ENCODE peak calls at places on chromosome 22, in ten cellular contexts. Q, F, Z, S, A, D, O, Y, J and K are unnamed samples.

GRCh38 chr22:32204211-32204855 is 540 bp downstream of the RFPL2 start:
- DNase-seq in Q (no peak), F (no peak), Z (no peak), S (no peak), A (no peak), D (no peak), O (no peak), Y (peak), J (peak), K (no peak)

GRCh38 chr22:20763630-20764029 is 10.3 kb upstream of the SERPIND1 start:
- DNase-seq in Q (no peak), F (no peak), Z (no peak), S (no peak), A (no peak), D (no peak), O (no peak), Y (peak), J (no peak), K (no peak)

GRCh38 chr22:47351836-47352579 is 589.6 kb downstream of the TBC1D22A start:
- DNase-seq in Q (no peak), F (no peak), Z (no peak), S (no peak), A (no peak), D (peak), O (no peak), Y (no peak), J (no peak), K (no peak)

GRCh38 chr22:40509401-40510134 is 127.0 kb downstream of the MRTFA start:
- DNase-seq in Q (peak), F (no peak), Z (no peak), S (no peak), A (no peak), D (peak), O (no peak), Y (no peak), J (no peak), K (peak)

GRCh38 chr22:19848298-19849224 is 6.1 kb downstream of the GNB1L start:
- DNase-seq in Q (peak), F (no peak), Z (no peak), S (no peak), A (no peak), D (peak), O (no peak), Y (peak), J (no peak), K (no peak)

GRCh38 chr22:17844150-17844549 is 69.9 kb upstream of the BID start:
- DNase-seq in Q (no peak), F (no peak), Z (no peak), S (no peak), A (no peak), D (no peak), O (no peak), Y (no peak), J (no peak), K (no peak)

GRCh38 chr22:30187726-30188407 is 58.7 kb downstream of the LIF start:
- DNase-seq in Q (peak), F (no peak), Z (peak), S (no peak), A (no peak), D (no peak), O (no peak), Y (no peak), J (no peak), K (no peak)

GRCh38 chr22:47674600-47674999 is 912.1 kb downstream of the TBC1D22A start:
- DNase-seq in Q (no peak), F (no peak), Z (no peak), S (no peak), A (no peak), D (no peak), O (no peak), Y (no peak), J (no peak), K (no peak)

GRCh38 chr22:28903719-28904118 is 20.3 kb downstream of the ZNRF3 start:
- DNase-seq in Q (peak), F (no peak), Z (no peak), S (no peak), A (no peak), D (no peak), O (no peak), Y (peak), J (no peak), K (no peak)

GRCh38 chr22:43827336-43827735 is 15.2 kb upstream of the EFCAB6 start:
- DNase-seq in Q (no peak), F (no peak), Z (no peak), S (no peak), A (no peak), D (no peak), O (no peak), Y (no peak), J (no peak), K (no peak)

GRCh38 chr22:40363059-40363458 is 7.3 kb upstream of the SGSM3 start:
- DNase-seq in Q (peak), F (no peak), Z (no peak), S (no peak), A (no peak), D (no peak), O (no peak), Y (no peak), J (no peak), K (no peak)

GRCh38 chr22:33401291-33401690 is 343.1 kb upstream of the SYN3 start:
- DNase-seq in Q (peak), F (no peak), Z (no peak), S (no peak), A (no peak), D (no peak), O (no peak), Y (no peak), J (no peak), K (no peak)

GRCh38 chr22:28983190-28983589 is 78.4 kb downstream of the C22orf31 start:
- DNase-seq in Q (no peak), F (no peak), Z (no peak), S (no peak), A (no peak), D (no peak), O (no peak), Y (peak), J (no peak), K (no peak)

GRCh38 chr22:41699264-41700104 is at the start of gene MEI1:
- DNase-seq in Q (peak), F (no peak), Z (peak), S (peak), A (peak), D (peak), O (no peak), Y (peak), J (no peak), K (no peak)

GRCh38 chr22:41001722-41002122 is 50.5 kb downstream of the RBX1 start:
- DNase-seq in Q (peak), F (no peak), Z (no peak), S (no peak), A (no peak), D (no peak), O (no peak), Y (no peak), J (no peak), K (no peak)

GRCh38 chr22:26777402-26777801 is 120.0 kb downstream of the MIAT start:
- DNase-seq in Q (peak), F (no peak), Z (no peak), S (no peak), A (no peak), D (peak), O (no peak), Y (peak), J (no peak), K (no peak)

GRCh38 chr22:44707752-44708151 is 5.7 kb downstream of the PRR5 start:
- DNase-seq in Q (peak), F (no peak), Z (no peak), S (no peak), A (no peak), D (no peak), O (no peak), Y (no peak), J (no peak), K (no peak)

GRCh38 chr22:40932396-40932795 is 18.8 kb upstream of the RBX1 start:
- DNase-seq in Q (no peak), F (no peak), Z (no peak), S (no peak), A (no peak), D (no peak), O (no peak), Y (no peak), J (no peak), K (no peak)

GRCh38 chr22:49137216-49137840 is 690.3 kb downstream of the BRD1 start:
- DNase-seq in Q (no peak), F (no peak), Z (no peak), S (no peak), A (no peak), D (no peak), O (no peak), Y (no peak), J (no peak), K (no peak)

GRCh38 chr22:37371911-37372310 is 55.4 kb downstream of the ELFN2 start:
- DNase-seq in Q (no peak), F (no peak), Z (no peak), S (no peak), A (no peak), D (no peak), O (no peak), Y (no peak), J (no peak), K (no peak)

GRCh38 chr22:44668190-44668885 is 33.7 kb upstream of the PRR5 start:
- DNase-seq in Q (no peak), F (peak), Z (peak), S (no peak), A (no peak), D (no peak), O (no peak), Y (peak), J (no peak), K (no peak)

GRCh38 chr22:50612715-50613221 is 12.2 kb downstream of the MAPK8IP2 start:
- DNase-seq in Q (no peak), F (no peak), Z (peak), S (no peak), A (no peak), D (no peak), O (peak), Y (peak), J (no peak), K (no peak)

GRCh38 chr22:38041760-38042584 is 15.2 kb upstream of the PICK1 start:
- DNase-seq in Q (no peak), F (no peak), Z (no peak), S (no peak), A (no peak), D (no peak), O (no peak), Y (no peak), J (peak), K (no peak)

GRCh38 chr22:40385041-40385782 is 14.8 kb downstream of the SGSM3 start:
- DNase-seq in Q (no peak), F (no peak), Z (peak), S (no peak), A (no peak), D (no peak), O (peak), Y (no peak), J (no peak), K (no peak)

GRCh38 chr22:44200855-44201550 is 20.3 kb downstream of the PARVG start:
- DNase-seq in Q (no peak), F (no peak), Z (no peak), S (no peak), A (no peak), D (no peak), O (no peak), Y (no peak), J (no peak), K (no peak)